ENCODE peak calls at places on chromosomes 1 and 21, in ten cellular contexts. One of them, this sample, is unnamed.

GRCh38 chr1:240492832-240493440 is 119.0 kb downstream of the GREM2 start:
- DNase-seq in G401: peak; percentile 36
- DNase-seq in HCEC 1CT: no peak
- DNase-seq in NCI-H1092 treated with DMSO at 0.1 percent for 48 hours: no peak
- DNase-seq in psoas muscle: peak; percentile 21
- DNase-seq in ELR: no peak
- DNase-seq in GM23338: peak; percentile 82
- DNase-seq in activated T-cell treated with anti-CD3 and anti-CD28 coated beads, Interleukin-2, amount 50 U/mL, for 72 hours: no peak
- DNase-seq in cerebellar cortex: peak; percentile 19
- DNase-seq in CD8-positive, alpha-beta memory T cell: peak; percentile 5
- DNase-seq in this sample: peak; percentile 26

GRCh38 chr1:21284206-21285137 is 5.8 kb downstream of the ECE1 start:
- DNase-seq in CD8-positive, alpha-beta memory T cell: no peak
- DNase-seq in psoas muscle: no peak
- DNase-seq in NCI-H1092 treated with DMSO at 0.1 percent for 48 hours: peak; percentile 31
- DNase-seq in ELR: no peak
- DNase-seq in activated T-cell treated with anti-CD3 and anti-CD28 coated beads, Interleukin-2, amount 50 U/mL, for 72 hours: no peak
- DNase-seq in G401: no peak
- DNase-seq in cerebellar cortex: no peak
- DNase-seq in HCEC 1CT: no peak
- DNase-seq in GM23338: no peak
- DNase-seq in this sample: no peak

GRCh38 chr1:174877208-174877673 is 122.5 kb upstream of the CACYBP start:
- DNase-seq in NCI-H1092 treated with DMSO at 0.1 percent for 48 hours: peak; percentile 74
- DNase-seq in ELR: no peak
- DNase-seq in GM23338: no peak
- DNase-seq in CD8-positive, alpha-beta memory T cell: no peak
- DNase-seq in cerebellar cortex: no peak
- DNase-seq in psoas muscle: no peak
- DNase-seq in G401: no peak
- DNase-seq in HCEC 1CT: no peak
- DNase-seq in activated T-cell treated with anti-CD3 and anti-CD28 coated beads, Interleukin-2, amount 50 U/mL, for 72 hours: no peak
- DNase-seq in this sample: no peak

GRCh38 chr1:235023197-235024044 is 105.2 kb downstream of the TOMM20 start:
- DNase-seq in ELR: no peak
- DNase-seq in HCEC 1CT: no peak
- DNase-seq in cerebellar cortex: no peak
- DNase-seq in CD8-positive, alpha-beta memory T cell: no peak
- DNase-seq in psoas muscle: no peak
- DNase-seq in GM23338: peak; percentile 15
- DNase-seq in G401: no peak
- DNase-seq in NCI-H1092 treated with DMSO at 0.1 percent for 48 hours: no peak
- DNase-seq in activated T-cell treated with anti-CD3 and anti-CD28 coated beads, Interleukin-2, amount 50 U/mL, for 72 hours: no peak
- DNase-seq in this sample: no peak

GRCh38 chr1:241916196-241916595 is 41.4 kb upstream of the BECN2 start:
- DNase-seq in ELR: no peak
- DNase-seq in cerebellar cortex: no peak
- DNase-seq in HCEC 1CT: no peak
- DNase-seq in activated T-cell treated with anti-CD3 and anti-CD28 coated beads, Interleukin-2, amount 50 U/mL, for 72 hours: no peak
- DNase-seq in G401: no peak
- DNase-seq in NCI-H1092 treated with DMSO at 0.1 percent for 48 hours: no peak
- DNase-seq in CD8-positive, alpha-beta memory T cell: no peak
- DNase-seq in GM23338: no peak
- DNase-seq in psoas muscle: no peak
- DNase-seq in this sample: no peak

GRCh38 chr1:39525366-39526165 is 34.1 kb downstream of the BMP8A start:
- DNase-seq in HCEC 1CT: no peak
- DNase-seq in activated T-cell treated with anti-CD3 and anti-CD28 coated beads, Interleukin-2, amount 50 U/mL, for 72 hours: peak; percentile 78
- DNase-seq in CD8-positive, alpha-beta memory T cell: peak; percentile 58
- DNase-seq in G401: no peak
- DNase-seq in psoas muscle: no peak
- DNase-seq in cerebellar cortex: no peak
- DNase-seq in GM23338: no peak
- DNase-seq in ELR: no peak
- DNase-seq in NCI-H1092 treated with DMSO at 0.1 percent for 48 hours: no peak
- DNase-seq in this sample: no peak

GRCh38 chr1:36411674-36412648 is 14.3 kb upstream of the LSM10 start:
- DNase-seq in ELR: peak; percentile 20
- DNase-seq in cerebellar cortex: peak; percentile 53
- DNase-seq in CD8-positive, alpha-beta memory T cell: peak; percentile 20
- DNase-seq in HCEC 1CT: no peak
- DNase-seq in psoas muscle: no peak
- DNase-seq in G401: peak; percentile 33
- DNase-seq in activated T-cell treated with anti-CD3 and anti-CD28 coated beads, Interleukin-2, amount 50 U/mL, for 72 hours: peak; percentile 83
- DNase-seq in GM23338: peak; percentile 76
- DNase-seq in NCI-H1092 treated with DMSO at 0.1 percent for 48 hours: peak; percentile 31
- DNase-seq in this sample: no peak

GRCh38 chr1:227950735-227951224 is 3.0 kb upstream of the WNT9A start:
- DNase-seq in activated T-cell treated with anti-CD3 and anti-CD28 coated beads, Interleukin-2, amount 50 U/mL, for 72 hours: no peak
- DNase-seq in ELR: no peak
- DNase-seq in CD8-positive, alpha-beta memory T cell: no peak
- DNase-seq in G401: no peak
- DNase-seq in GM23338: no peak
- DNase-seq in psoas muscle: no peak
- DNase-seq in cerebellar cortex: no peak
- DNase-seq in NCI-H1092 treated with DMSO at 0.1 percent for 48 hours: no peak
- DNase-seq in HCEC 1CT: no peak
- DNase-seq in this sample: no peak

GRCh38 chr1:219781491-219781890 is 146.9 kb downstream of the SLC30A10 start:
- DNase-seq in G401: no peak
- DNase-seq in activated T-cell treated with anti-CD3 and anti-CD28 coated beads, Interleukin-2, amount 50 U/mL, for 72 hours: no peak
- DNase-seq in cerebellar cortex: no peak
- DNase-seq in ELR: no peak
- DNase-seq in CD8-positive, alpha-beta memory T cell: no peak
- DNase-seq in NCI-H1092 treated with DMSO at 0.1 percent for 48 hours: no peak
- DNase-seq in psoas muscle: no peak
- DNase-seq in GM23338: no peak
- DNase-seq in HCEC 1CT: no peak
- DNase-seq in this sample: no peak

GRCh38 chr1:211643324-211644212 is 31.9 kb downstream of the NEK2 start:
- DNase-seq in G401: peak; percentile 74
- DNase-seq in ELR: no peak
- DNase-seq in NCI-H1092 treated with DMSO at 0.1 percent for 48 hours: peak; percentile 47
- DNase-seq in psoas muscle: no peak
- DNase-seq in HCEC 1CT: no peak
- DNase-seq in activated T-cell treated with anti-CD3 and anti-CD28 coated beads, Interleukin-2, amount 50 U/mL, for 72 hours: no peak
- DNase-seq in cerebellar cortex: peak; percentile 66
- DNase-seq in GM23338: no peak
- DNase-seq in CD8-positive, alpha-beta memory T cell: no peak
- DNase-seq in this sample: peak; percentile 56

GRCh38 chr1:74733616-74734484 is 898 bp downstream of the TYW3 start:
- DNase-seq in activated T-cell treated with anti-CD3 and anti-CD28 coated beads, Interleukin-2, amount 50 U/mL, for 72 hours: peak; percentile 45
- DNase-seq in G401: peak; percentile 83
- DNase-seq in ELR: peak; percentile 86
- DNase-seq in cerebellar cortex: peak; percentile 84
- DNase-seq in GM23338: peak; percentile 88
- DNase-seq in NCI-H1092 treated with DMSO at 0.1 percent for 48 hours: peak; percentile 64
- DNase-seq in psoas muscle: no peak
- DNase-seq in HCEC 1CT: peak; percentile 62
- DNase-seq in CD8-positive, alpha-beta memory T cell: peak; percentile 63
- DNase-seq in this sample: peak; percentile 66

GRCh38 chr1:27609618-27610240 is 5.8 kb upstream of the AHDC1 start:
- DNase-seq in activated T-cell treated with anti-CD3 and anti-CD28 coated beads, Interleukin-2, amount 50 U/mL, for 72 hours: no peak
- DNase-seq in NCI-H1092 treated with DMSO at 0.1 percent for 48 hours: no peak
- DNase-seq in cerebellar cortex: no peak
- DNase-seq in HCEC 1CT: no peak
- DNase-seq in CD8-positive, alpha-beta memory T cell: no peak
- DNase-seq in GM23338: no peak
- DNase-seq in G401: no peak
- DNase-seq in ELR: no peak
- DNase-seq in psoas muscle: no peak
- DNase-seq in this sample: no peak

GRCh38 chr1:76891931-76892330 is 24.7 kb downstream of the ST6GALNAC5 start:
- DNase-seq in G401: no peak
- DNase-seq in cerebellar cortex: no peak
- DNase-seq in CD8-positive, alpha-beta memory T cell: no peak
- DNase-seq in psoas muscle: no peak
- DNase-seq in HCEC 1CT: peak; percentile 88
- DNase-seq in NCI-H1092 treated with DMSO at 0.1 percent for 48 hours: no peak
- DNase-seq in GM23338: no peak
- DNase-seq in activated T-cell treated with anti-CD3 and anti-CD28 coated beads, Interleukin-2, amount 50 U/mL, for 72 hours: no peak
- DNase-seq in ELR: peak; percentile 19
- DNase-seq in this sample: no peak

GRCh38 chr1:29186252-29186651 is 4.6 kb upstream of the SRSF4 start:
- DNase-seq in activated T-cell treated with anti-CD3 and anti-CD28 coated beads, Interleukin-2, amount 50 U/mL, for 72 hours: no peak
- DNase-seq in GM23338: no peak
- DNase-seq in NCI-H1092 treated with DMSO at 0.1 percent for 48 hours: no peak
- DNase-seq in psoas muscle: no peak
- DNase-seq in HCEC 1CT: no peak
- DNase-seq in CD8-positive, alpha-beta memory T cell: no peak
- DNase-seq in cerebellar cortex: no peak
- DNase-seq in ELR: no peak
- DNase-seq in G401: no peak
- DNase-seq in this sample: no peak

GRCh38 chr1:92329356-92330129 is 30.7 kb downstream of the RPAP2 start:
- DNase-seq in psoas muscle: no peak
- DNase-seq in HCEC 1CT: no peak
- DNase-seq in activated T-cell treated with anti-CD3 and anti-CD28 coated beads, Interleukin-2, amount 50 U/mL, for 72 hours: no peak
- DNase-seq in NCI-H1092 treated with DMSO at 0.1 percent for 48 hours: no peak
- DNase-seq in GM23338: no peak
- DNase-seq in G401: no peak
- DNase-seq in ELR: peak; percentile 98
- DNase-seq in cerebellar cortex: no peak
- DNase-seq in CD8-positive, alpha-beta memory T cell: no peak
- DNase-seq in this sample: no peak

GRCh38 chr1:36107394-36107793 is 17.6 kb downstream of the COL8A2 start:
- DNase-seq in NCI-H1092 treated with DMSO at 0.1 percent for 48 hours: peak; percentile 17
- DNase-seq in CD8-positive, alpha-beta memory T cell: no peak
- DNase-seq in G401: no peak
- DNase-seq in cerebellar cortex: no peak
- DNase-seq in psoas muscle: no peak
- DNase-seq in ELR: no peak
- DNase-seq in HCEC 1CT: no peak
- DNase-seq in GM23338: no peak
- DNase-seq in activated T-cell treated with anti-CD3 and anti-CD28 coated beads, Interleukin-2, amount 50 U/mL, for 72 hours: no peak
- DNase-seq in this sample: no peak

GRCh38 chr1:108947871-108948525 is 15.3 kb downstream of the CLCC1 start:
- DNase-seq in GM23338: peak; percentile 77
- DNase-seq in G401: peak; percentile 34
- DNase-seq in NCI-H1092 treated with DMSO at 0.1 percent for 48 hours: no peak
- DNase-seq in psoas muscle: no peak
- DNase-seq in CD8-positive, alpha-beta memory T cell: no peak
- DNase-seq in HCEC 1CT: no peak
- DNase-seq in activated T-cell treated with anti-CD3 and anti-CD28 coated beads, Interleukin-2, amount 50 U/mL, for 72 hours: no peak
- DNase-seq in ELR: no peak
- DNase-seq in cerebellar cortex: peak; percentile 21
- DNase-seq in this sample: no peak

GRCh38 chr1:203272633-203273205 is 32.6 kb upstream of the BTG2 start:
- DNase-seq in CD8-positive, alpha-beta memory T cell: no peak
- DNase-seq in psoas muscle: no peak
- DNase-seq in activated T-cell treated with anti-CD3 and anti-CD28 coated beads, Interleukin-2, amount 50 U/mL, for 72 hours: no peak
- DNase-seq in G401: no peak
- DNase-seq in HCEC 1CT: no peak
- DNase-seq in cerebellar cortex: no peak
- DNase-seq in ELR: no peak
- DNase-seq in GM23338: no peak
- DNase-seq in NCI-H1092 treated with DMSO at 0.1 percent for 48 hours: no peak
- DNase-seq in this sample: no peak

GRCh38 chr1:219757890-219758289 is 145.0 kb upstream of the ZC3H11B start:
- DNase-seq in NCI-H1092 treated with DMSO at 0.1 percent for 48 hours: no peak
- DNase-seq in CD8-positive, alpha-beta memory T cell: no peak
- DNase-seq in psoas muscle: no peak
- DNase-seq in GM23338: no peak
- DNase-seq in HCEC 1CT: no peak
- DNase-seq in cerebellar cortex: no peak
- DNase-seq in activated T-cell treated with anti-CD3 and anti-CD28 coated beads, Interleukin-2, amount 50 U/mL, for 72 hours: no peak
- DNase-seq in G401: no peak
- DNase-seq in ELR: no peak
- DNase-seq in this sample: no peak

GRCh38 chr1:87208936-87209335 is 119.7 kb upstream of the LMO4 start:
- DNase-seq in NCI-H1092 treated with DMSO at 0.1 percent for 48 hours: no peak
- DNase-seq in G401: no peak
- DNase-seq in HCEC 1CT: no peak
- DNase-seq in activated T-cell treated with anti-CD3 and anti-CD28 coated beads, Interleukin-2, amount 50 U/mL, for 72 hours: no peak
- DNase-seq in GM23338: no peak
- DNase-seq in CD8-positive, alpha-beta memory T cell: no peak
- DNase-seq in ELR: no peak
- DNase-seq in cerebellar cortex: no peak
- DNase-seq in psoas muscle: no peak
- DNase-seq in this sample: no peak

GRCh38 chr21:45413922-45414321 is 9.0 kb downstream of the COL18A1 start:
- DNase-seq in CD8-positive, alpha-beta memory T cell: no peak
- DNase-seq in ELR: no peak
- DNase-seq in activated T-cell treated with anti-CD3 and anti-CD28 coated beads, Interleukin-2, amount 50 U/mL, for 72 hours: no peak
- DNase-seq in cerebellar cortex: no peak
- DNase-seq in NCI-H1092 treated with DMSO at 0.1 percent for 48 hours: no peak
- DNase-seq in GM23338: no peak
- DNase-seq in HCEC 1CT: no peak
- DNase-seq in G401: no peak
- DNase-seq in psoas muscle: peak; percentile 5
- DNase-seq in this sample: no peak

GRCh38 chr1:223721658-223722606 is 9.6 kb downstream of the CAPN2 start:
- DNase-seq in HCEC 1CT: no peak
- DNase-seq in GM23338: no peak
- DNase-seq in G401: no peak
- DNase-seq in NCI-H1092 treated with DMSO at 0.1 percent for 48 hours: no peak
- DNase-seq in ELR: no peak
- DNase-seq in cerebellar cortex: no peak
- DNase-seq in activated T-cell treated with anti-CD3 and anti-CD28 coated beads, Interleukin-2, amount 50 U/mL, for 72 hours: no peak
- DNase-seq in CD8-positive, alpha-beta memory T cell: no peak
- DNase-seq in psoas muscle: no peak
- DNase-seq in this sample: no peak

GRCh38 chr1:173258484-173259264 is 51.5 kb upstream of the TNFSF4 start:
- DNase-seq in CD8-positive, alpha-beta memory T cell: no peak
- DNase-seq in NCI-H1092 treated with DMSO at 0.1 percent for 48 hours: no peak
- DNase-seq in activated T-cell treated with anti-CD3 and anti-CD28 coated beads, Interleukin-2, amount 50 U/mL, for 72 hours: no peak
- DNase-seq in ELR: peak; percentile 43
- DNase-seq in psoas muscle: no peak
- DNase-seq in HCEC 1CT: no peak
- DNase-seq in cerebellar cortex: no peak
- DNase-seq in G401: no peak
- DNase-seq in GM23338: peak; percentile 4
- DNase-seq in this sample: no peak

GRCh38 chr1:182389619-182390047 is 2.0 kb downstream of the GLUL start:
- DNase-seq in psoas muscle: no peak
- DNase-seq in cerebellar cortex: no peak
- DNase-seq in HCEC 1CT: no peak
- DNase-seq in ELR: no peak
- DNase-seq in activated T-cell treated with anti-CD3 and anti-CD28 coated beads, Interleukin-2, amount 50 U/mL, for 72 hours: peak; percentile 10
- DNase-seq in NCI-H1092 treated with DMSO at 0.1 percent for 48 hours: peak; percentile 23
- DNase-seq in CD8-positive, alpha-beta memory T cell: no peak
- DNase-seq in G401: no peak
- DNase-seq in GM23338: no peak
- DNase-seq in this sample: no peak

GRCh38 chr1:111719135-111719534 is 20.1 kb downstream of the INKA2 start:
- DNase-seq in ELR: no peak
- DNase-seq in GM23338: no peak
- DNase-seq in CD8-positive, alpha-beta memory T cell: no peak
- DNase-seq in psoas muscle: no peak
- DNase-seq in G401: no peak
- DNase-seq in NCI-H1092 treated with DMSO at 0.1 percent for 48 hours: no peak
- DNase-seq in activated T-cell treated with anti-CD3 and anti-CD28 coated beads, Interleukin-2, amount 50 U/mL, for 72 hours: no peak
- DNase-seq in cerebellar cortex: no peak
- DNase-seq in HCEC 1CT: no peak
- DNase-seq in this sample: no peak

GRCh38 chr1:211684791-211685190 is 9.4 kb upstream of the NEK2 start:
- DNase-seq in G401: no peak
- DNase-seq in CD8-positive, alpha-beta memory T cell: no peak
- DNase-seq in psoas muscle: no peak
- DNase-seq in NCI-H1092 treated with DMSO at 0.1 percent for 48 hours: no peak
- DNase-seq in activated T-cell treated with anti-CD3 and anti-CD28 coated beads, Interleukin-2, amount 50 U/mL, for 72 hours: no peak
- DNase-seq in HCEC 1CT: peak; percentile 19
- DNase-seq in ELR: no peak
- DNase-seq in GM23338: no peak
- DNase-seq in cerebellar cortex: no peak
- DNase-seq in this sample: no peak

GRCh38 chr1:201396859-201397464 is 2.2 kb downstream of the LAD1 start:
- DNase-seq in ELR: peak; percentile 15
- DNase-seq in activated T-cell treated with anti-CD3 and anti-CD28 coated beads, Interleukin-2, amount 50 U/mL, for 72 hours: no peak
- DNase-seq in NCI-H1092 treated with DMSO at 0.1 percent for 48 hours: no peak
- DNase-seq in CD8-positive, alpha-beta memory T cell: no peak
- DNase-seq in psoas muscle: no peak
- DNase-seq in G401: no peak
- DNase-seq in GM23338: no peak
- DNase-seq in cerebellar cortex: no peak
- DNase-seq in HCEC 1CT: no peak
- DNase-seq in this sample: no peak

GRCh38 chr1:7516341-7516740 is 254.8 kb upstream of the VAMP3 start:
- DNase-seq in CD8-positive, alpha-beta memory T cell: no peak
- DNase-seq in ELR: peak; percentile 24
- DNase-seq in G401: peak; percentile 28
- DNase-seq in NCI-H1092 treated with DMSO at 0.1 percent for 48 hours: peak; percentile 7
- DNase-seq in GM23338: peak; percentile 71
- DNase-seq in psoas muscle: no peak
- DNase-seq in activated T-cell treated with anti-CD3 and anti-CD28 coated beads, Interleukin-2, amount 50 U/mL, for 72 hours: no peak
- DNase-seq in cerebellar cortex: peak; percentile 59
- DNase-seq in HCEC 1CT: no peak
- DNase-seq in this sample: no peak

This sample was measured in cerebellum.